ENCODE peak calls at places on chromosomes 7 and 10, in eight cellular contexts. One of them, this sample, is unnamed. For H3K36me3, the result is how much of the 10 kb centered on the place peaks cover.

GRCh38 chr10:79127151-79127961 is 58.6 kb downstream of the ZMIZ1 start:
- DNase-seq in brain microvascular endothelial cell: peak
- DNase-seq in transverse colon: peak
- DNase-seq in pancreas: peak
- DNase-seq in ovary: peak
- DNase-seq in fibroblast of lung: peak
- DNase-seq in IMR-90: peak
- DNase-seq in suprapubic skin: peak
- DNase-seq in this sample: no peak

GRCh38 chr10:122301055-122301810 is 30.1 kb downstream of the BTBD16 start:
- DNase-seq in brain microvascular endothelial cell: peak
- DNase-seq in transverse colon: no peak
- DNase-seq in pancreas: no peak
- DNase-seq in ovary: no peak
- DNase-seq in fibroblast of lung: peak
- DNase-seq in IMR-90: peak
- DNase-seq in suprapubic skin: no peak
- DNase-seq in this sample: no peak

GRCh38 chr7:51251292-51251691 is 65.3 kb downstream of the COBL start:
- DNase-seq in brain microvascular endothelial cell: no peak
- DNase-seq in transverse colon: no peak
- DNase-seq in pancreas: no peak
- DNase-seq in ovary: no peak
- DNase-seq in fibroblast of lung: no peak
- DNase-seq in IMR-90: no peak
- DNase-seq in suprapubic skin: no peak
- DNase-seq in this sample: no peak

GRCh38 chr10:80685355-80685754 is 147.7 kb downstream of the SH2D4B start:
- DNase-seq in brain microvascular endothelial cell: no peak
- DNase-seq in transverse colon: no peak
- DNase-seq in pancreas: no peak
- DNase-seq in ovary: no peak
- DNase-seq in fibroblast of lung: no peak
- DNase-seq in IMR-90: no peak
- DNase-seq in suprapubic skin: no peak
- DNase-seq in this sample: no peak

GRCh38 chr7:34751725-34752643 is 94.0 kb downstream of the NPSR1 start:
- DNase-seq in brain microvascular endothelial cell: no peak
- DNase-seq in transverse colon: no peak
- DNase-seq in pancreas: no peak
- DNase-seq in ovary: no peak
- DNase-seq in fibroblast of lung: no peak
- DNase-seq in IMR-90: no peak
- DNase-seq in suprapubic skin: no peak
- DNase-seq in this sample: no peak

GRCh38 chr7:124702385-124702784 is 63.2 kb downstream of the GPR37 start:
- DNase-seq in brain microvascular endothelial cell: no peak
- DNase-seq in transverse colon: no peak
- DNase-seq in pancreas: no peak
- DNase-seq in ovary: no peak
- DNase-seq in fibroblast of lung: peak
- DNase-seq in IMR-90: peak
- DNase-seq in suprapubic skin: no peak
- DNase-seq in this sample: no peak

GRCh38 chr10:4678023-4678950 is 147.7 kb upstream of the AKR1E2 start:
- DNase-seq in brain microvascular endothelial cell: peak
- DNase-seq in transverse colon: peak
- DNase-seq in pancreas: no peak
- DNase-seq in ovary: peak
- DNase-seq in fibroblast of lung: peak
- DNase-seq in IMR-90: peak
- DNase-seq in suprapubic skin: no peak
- DNase-seq in this sample: peak

GRCh38 chr10:7230956-7231355 is 179.9 kb downstream of the SFMBT2 start:
- DNase-seq in brain microvascular endothelial cell: no peak
- DNase-seq in transverse colon: no peak
- DNase-seq in pancreas: no peak
- DNase-seq in ovary: no peak
- DNase-seq in fibroblast of lung: peak
- DNase-seq in IMR-90: peak
- DNase-seq in suprapubic skin: no peak
- DNase-seq in this sample: no peak

GRCh38 chr10:3095373-3096139 is 28.2 kb downstream of the PFKP start:
- DNase-seq in brain microvascular endothelial cell: peak
- DNase-seq in transverse colon: peak
- DNase-seq in pancreas: no peak
- DNase-seq in ovary: no peak
- DNase-seq in fibroblast of lung: peak
- DNase-seq in IMR-90: peak
- DNase-seq in suprapubic skin: no peak
- DNase-seq in this sample: peak

GRCh38 chr10:44879531-44879899 is 31.6 kb upstream of the TMEM72 start:
- DNase-seq in brain microvascular endothelial cell: no peak
- DNase-seq in transverse colon: no peak
- DNase-seq in pancreas: no peak
- DNase-seq in ovary: peak
- DNase-seq in fibroblast of lung: no peak
- DNase-seq in IMR-90: no peak
- DNase-seq in suprapubic skin: no peak
- DNase-seq in this sample: no peak

GRCh38 chr10:103839867-103840746 is 15.3 kb downstream of the SH3PXD2A start:
- DNase-seq in brain microvascular endothelial cell: no peak
- DNase-seq in transverse colon: peak
- DNase-seq in pancreas: no peak
- DNase-seq in ovary: no peak
- DNase-seq in fibroblast of lung: no peak
- DNase-seq in IMR-90: no peak
- DNase-seq in suprapubic skin: peak
- DNase-seq in this sample: no peak

GRCh38 chr7:72343991-72344390 is 68.1 kb downstream of the CALN1 start:
- DNase-seq in brain microvascular endothelial cell: no peak
- DNase-seq in transverse colon: no peak
- DNase-seq in pancreas: no peak
- DNase-seq in ovary: no peak
- DNase-seq in fibroblast of lung: no peak
- DNase-seq in IMR-90: no peak
- DNase-seq in suprapubic skin: no peak
- DNase-seq in this sample: no peak

GRCh38 chr10:35172574-35172973 is 45.9 kb downstream of the CREM start:
- DNase-seq in brain microvascular endothelial cell: peak
- DNase-seq in transverse colon: no peak
- DNase-seq in pancreas: no peak
- DNase-seq in ovary: no peak
- DNase-seq in fibroblast of lung: peak
- DNase-seq in IMR-90: peak
- DNase-seq in suprapubic skin: no peak
- DNase-seq in this sample: no peak

GRCh38 chr10:48412933-48413332 is 106.5 kb downstream of the MAPK8 start:
- DNase-seq in brain microvascular endothelial cell: no peak
- DNase-seq in transverse colon: no peak
- DNase-seq in pancreas: no peak
- DNase-seq in ovary: no peak
- DNase-seq in fibroblast of lung: no peak
- DNase-seq in IMR-90: no peak
- DNase-seq in suprapubic skin: no peak
- DNase-seq in this sample: no peak
- H3K36me3 ChIP-seq in brain microvascular endothelial cell: under half
- H3K36me3 ChIP-seq in transverse colon: under half
- H3K36me3 ChIP-seq in pancreas: under half
- H3K36me3 ChIP-seq in ovary: under half
- H3K36me3 ChIP-seq in fibroblast of lung: under half
- H3K36me3 ChIP-seq in IMR-90: under half
- H3K36me3 ChIP-seq in suprapubic skin: under half
- H3K36me3 ChIP-seq in this sample: under half

DNA sequence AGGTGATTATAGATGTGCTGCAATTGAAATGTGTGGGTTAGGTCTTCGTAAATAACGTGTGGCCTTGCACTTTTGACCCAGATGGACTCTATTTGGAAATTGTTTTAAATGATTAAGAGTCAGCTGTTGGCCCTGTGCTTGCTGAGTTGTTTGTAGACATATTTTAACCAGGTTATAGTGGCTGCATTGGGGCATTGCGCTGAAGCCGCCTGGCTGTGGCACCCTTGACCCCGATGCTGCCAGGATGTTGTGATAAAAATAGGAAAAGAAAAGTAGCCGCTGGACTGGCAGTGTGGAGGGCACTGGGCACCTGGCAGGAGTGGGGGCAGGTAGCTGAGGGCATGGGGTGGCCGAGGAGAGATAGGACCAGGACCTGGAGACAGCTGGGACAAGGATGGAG is 13.4 kb downstream of the LRRC27 start:
- DNase-seq in brain microvascular endothelial cell: no peak
- DNase-seq in transverse colon: no peak
- DNase-seq in pancreas: no peak
- DNase-seq in ovary: no peak
- DNase-seq in fibroblast of lung: no peak
- DNase-seq in IMR-90: no peak
- DNase-seq in suprapubic skin: peak
- DNase-seq in this sample: no peak
- TF ChIP-seq CTCF in brain microvascular endothelial cell: no peak
- TF ChIP-seq CTCF in transverse colon: no peak
- TF ChIP-seq CTCF in pancreas: no peak
- TF ChIP-seq CTCF in ovary: no peak
- TF ChIP-seq CTCF in fibroblast of lung: no peak
- TF ChIP-seq CTCF in IMR-90: no peak
- TF ChIP-seq CTCF in suprapubic skin: no peak
- TF ChIP-seq CTCF in this sample: no peak

GRCh38 chr7:76409537-76409936 is at the start of gene SSC4D:
- DNase-seq in brain microvascular endothelial cell: no peak
- DNase-seq in transverse colon: no peak
- DNase-seq in pancreas: peak
- DNase-seq in ovary: no peak
- DNase-seq in fibroblast of lung: no peak
- DNase-seq in IMR-90: no peak
- DNase-seq in suprapubic skin: no peak
- DNase-seq in this sample: no peak
- H3K4me3 ChIP-seq in brain microvascular endothelial cell: no peak
- H3K4me3 ChIP-seq in transverse colon: no peak
- H3K4me3 ChIP-seq in pancreas: no peak
- H3K4me3 ChIP-seq in ovary: no peak
- H3K4me3 ChIP-seq in fibroblast of lung: no peak
- H3K4me3 ChIP-seq in IMR-90: no peak
- H3K4me3 ChIP-seq in suprapubic skin: no peak
- H3K4me3 ChIP-seq in this sample: no peak

DNA sequence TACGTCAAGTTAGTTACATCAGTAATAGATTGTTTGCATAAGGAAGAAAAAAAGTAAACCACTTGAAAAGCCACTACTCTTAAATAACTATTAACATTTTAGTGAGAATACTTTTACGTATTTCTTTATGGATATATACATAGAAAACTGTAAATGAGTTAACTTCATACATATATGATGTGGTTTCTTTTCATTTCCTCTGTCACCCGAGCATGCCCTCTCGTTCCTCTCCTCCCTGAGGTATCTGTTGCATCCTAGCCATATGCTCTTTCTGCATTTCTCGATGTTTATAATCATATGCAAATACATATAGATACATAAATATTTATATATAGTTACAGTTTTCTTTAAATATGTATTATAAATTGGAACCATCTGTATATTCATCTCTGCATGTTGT is 38.2 kb downstream of the RAB18 start:
- DNase-seq in brain microvascular endothelial cell: no peak
- DNase-seq in transverse colon: no peak
- DNase-seq in pancreas: no peak
- DNase-seq in ovary: no peak
- DNase-seq in fibroblast of lung: no peak
- DNase-seq in IMR-90: no peak
- DNase-seq in suprapubic skin: no peak
- DNase-seq in this sample: no peak
- H3K36me3 ChIP-seq in brain microvascular endothelial cell: under half
- H3K36me3 ChIP-seq in transverse colon: under half
- H3K36me3 ChIP-seq in pancreas: under half
- H3K36me3 ChIP-seq in ovary: under half
- H3K36me3 ChIP-seq in fibroblast of lung: under half
- H3K36me3 ChIP-seq in IMR-90: under half
- H3K36me3 ChIP-seq in suprapubic skin: under half
- H3K36me3 ChIP-seq in this sample: under half

DNA sequence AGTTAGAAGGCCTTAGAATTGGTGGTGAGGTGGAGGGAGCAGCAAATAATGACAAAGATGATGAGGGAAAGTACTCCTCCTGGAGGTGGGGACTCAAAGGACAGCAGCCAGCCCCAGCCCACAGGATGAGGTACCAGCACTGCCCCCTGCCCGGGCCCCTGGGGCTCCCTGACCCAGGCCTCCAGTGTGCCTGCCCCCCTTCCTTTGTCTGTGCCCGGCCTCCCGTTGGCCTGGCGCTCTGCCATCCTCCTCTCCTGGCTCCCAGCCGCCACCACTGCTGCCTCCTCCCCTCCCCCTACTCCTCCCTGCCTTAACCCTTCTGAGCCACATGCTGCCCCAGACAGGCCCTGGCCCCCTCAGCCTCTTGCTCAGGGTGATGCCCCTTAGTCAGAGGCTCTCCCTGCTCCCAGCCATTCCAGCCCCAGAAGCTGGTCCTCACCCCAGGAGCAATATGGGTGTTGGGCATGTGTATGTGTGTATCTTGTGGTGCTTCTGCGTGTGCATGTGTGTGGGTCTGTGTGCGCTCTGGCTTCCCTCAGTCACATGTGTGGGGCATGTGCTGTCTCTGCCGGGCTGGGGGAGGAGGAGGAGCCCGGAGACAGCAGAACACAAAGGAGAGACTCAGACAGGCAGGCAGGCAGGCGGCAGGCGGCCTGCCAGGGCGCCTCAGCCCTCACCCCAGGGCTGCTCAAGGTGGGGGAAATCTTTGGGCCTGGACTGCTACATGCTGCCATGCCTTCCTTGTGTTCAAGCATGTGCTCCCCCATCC is 2.6 kb downstream of the LDB1 start:
- DNase-seq in brain microvascular endothelial cell: no peak
- DNase-seq in transverse colon: peak
- DNase-seq in pancreas: peak
- DNase-seq in ovary: peak
- DNase-seq in fibroblast of lung: peak
- DNase-seq in IMR-90: peak
- DNase-seq in suprapubic skin: peak
- DNase-seq in this sample: no peak
- TF ChIP-seq CTCF in brain microvascular endothelial cell: peak
- TF ChIP-seq CTCF in transverse colon: no peak
- TF ChIP-seq CTCF in pancreas: no peak
- TF ChIP-seq CTCF in ovary: no peak
- TF ChIP-seq CTCF in fibroblast of lung: no peak
- TF ChIP-seq CTCF in IMR-90: peak
- TF ChIP-seq CTCF in suprapubic skin: no peak
- TF ChIP-seq CTCF in this sample: peak

GRCh38 chr10:72803119-72803505 is 90.4 kb upstream of the OIT3 start:
- DNase-seq in brain microvascular endothelial cell: no peak
- DNase-seq in transverse colon: no peak
- DNase-seq in pancreas: no peak
- DNase-seq in ovary: no peak
- DNase-seq in fibroblast of lung: no peak
- DNase-seq in IMR-90: peak
- DNase-seq in suprapubic skin: no peak
- DNase-seq in this sample: no peak
- H3K4me3 ChIP-seq in brain microvascular endothelial cell: no peak
- H3K4me3 ChIP-seq in transverse colon: no peak
- H3K4me3 ChIP-seq in pancreas: no peak
- H3K4me3 ChIP-seq in ovary: no peak
- H3K4me3 ChIP-seq in fibroblast of lung: peak
- H3K4me3 ChIP-seq in IMR-90: peak
- H3K4me3 ChIP-seq in suprapubic skin: no peak
- H3K4me3 ChIP-seq in this sample: no peak

DNA sequence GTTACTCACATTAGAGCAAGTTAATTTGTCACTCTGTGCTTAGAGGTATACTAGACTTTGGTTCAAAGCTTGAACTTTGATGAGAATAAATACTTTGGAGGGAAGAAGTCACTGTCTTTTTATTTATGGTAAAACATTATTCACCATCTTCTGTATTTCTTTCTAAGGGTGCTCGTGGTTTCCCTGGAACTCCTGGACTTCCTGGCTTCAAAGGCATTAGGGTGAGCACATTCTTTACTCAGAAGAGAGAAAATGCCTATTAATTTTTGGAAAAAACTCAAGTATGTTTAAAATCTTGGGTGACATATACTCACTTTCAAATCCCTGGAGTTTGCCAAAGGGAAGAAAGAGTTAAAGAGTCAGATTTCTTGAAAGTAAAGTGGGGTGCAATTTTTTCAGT is 10.8 kb downstream of the COL1A2 start:
- DNase-seq in brain microvascular endothelial cell: no peak
- DNase-seq in transverse colon: no peak
- DNase-seq in pancreas: no peak
- DNase-seq in ovary: no peak
- DNase-seq in fibroblast of lung: peak
- DNase-seq in IMR-90: no peak
- DNase-seq in suprapubic skin: no peak
- DNase-seq in this sample: no peak
- H3K36me3 ChIP-seq in brain microvascular endothelial cell: half or more
- H3K36me3 ChIP-seq in transverse colon: under half
- H3K36me3 ChIP-seq in pancreas: under half
- H3K36me3 ChIP-seq in ovary: under half
- H3K36me3 ChIP-seq in fibroblast of lung: under half
- H3K36me3 ChIP-seq in IMR-90: half or more
- H3K36me3 ChIP-seq in suprapubic skin: under half
- H3K36me3 ChIP-seq in this sample: under half

This sample was measured in BJ.